ENCODE peak calls at places on chromosomes 1 and 21, in four cellular contexts. E, S, A and B are unnamed samples.

GRCh38 chr1:227952374-227953021 is 4.8 kb upstream of the WNT9A start:
- DNase-seq in E (no peak), S (no peak), A (peak), B (no peak)

GRCh38 chr1:110433803-110434202 is 17.1 kb upstream of the PROK1 start:
- DNase-seq in E (peak), S (no peak), A (no peak), B (peak)

GRCh38 chr1:180680558-180681144 is 48.8 kb downstream of the XPR1 start:
- DNase-seq in E (no peak), S (no peak), A (no peak), B (no peak)

GRCh38 chr21:45551816-45552695 is 9.8 kb upstream of the SLC19A1 start:
- DNase-seq in E (no peak), S (no peak), A (peak), B (no peak)

GRCh38 chr1:64031191-64031590 is 172.2 kb upstream of the UBE2U start:
- DNase-seq in E (no peak), S (no peak), A (no peak), B (no peak)

GRCh38 chr1:211788626-211789025 is 41.9 kb downstream of the LPGAT1 start:
- DNase-seq in E (no peak), S (no peak), A (no peak), B (no peak)

GRCh38 chr1:112841825-112842224 is 114.2 kb downstream of the SLC16A1 start:
- DNase-seq in E (no peak), S (peak), A (no peak), B (no peak)

GRCh38 chr1:154539486-154540483 is 18.7 kb downstream of the UBE2Q1 start:
- DNase-seq in E (no peak), S (no peak), A (no peak), B (peak)

GRCh38 chr1:54547601-54548388 is at the start of gene ACOT11:
- DNase-seq in E (no peak), S (no peak), A (peak), B (no peak)

GRCh38 chr1:78223417-78224215 is 177.8 kb downstream of the GIPC2 start:
- DNase-seq in E (no peak), S (no peak), A (no peak), B (no peak)

GRCh38 chr1:99707535-99708142 is 58.8 kb downstream of the FRRS1 start:
- DNase-seq in E (peak), S (peak), A (peak), B (peak)
- TF ChIP-seq JUND in E (no peak), S (no peak), A (no peak), B (no peak)

GRCh38 chr1:2213576-2214505 is 14.3 kb upstream of the SKI start:
- DNase-seq in E (no peak), S (no peak), A (no peak), B (no peak)

GRCh38 chr1:2212167-2212541 is 16.0 kb upstream of the SKI start:
- DNase-seq in E (no peak), S (no peak), A (no peak), B (no peak)

GRCh38 chr1:2210786-2211185 is 16.2 kb upstream of the FAAP20 start:
- DNase-seq in E (no peak), S (no peak), A (no peak), B (no peak)

GRCh38 chr1:2214541-2215241 is 13.4 kb upstream of the SKI start:
- DNase-seq in E (no peak), S (no peak), A (peak), B (no peak)

GRCh38 chr1:2212542-2213491 is 15.3 kb upstream of the SKI start:
- DNase-seq in E (peak), S (no peak), A (peak), B (peak)
- TF ChIP-seq JUND in E (no peak), S (no peak), A (no peak), B (no peak)

GRCh38 chr21:46639489-46640386 is 4.3 kb downstream of the PRMT2 start:
- DNase-seq in E (no peak), S (no peak), A (peak), B (peak)

GRCh38 chr21:46645840-46646239 is 10.4 kb downstream of the PRMT2 start:
- DNase-seq in E (no peak), S (no peak), A (no peak), B (no peak)

GRCh38 chr21:46637952-46638746 is 2.7 kb downstream of the PRMT2 start:
- DNase-seq in E (no peak), S (peak), A (no peak), B (no peak)

GRCh38 chr21:46643379-46644177 is 8.1 kb downstream of the PRMT2 start:
- DNase-seq in E (no peak), S (no peak), A (no peak), B (no peak)

DNA sequence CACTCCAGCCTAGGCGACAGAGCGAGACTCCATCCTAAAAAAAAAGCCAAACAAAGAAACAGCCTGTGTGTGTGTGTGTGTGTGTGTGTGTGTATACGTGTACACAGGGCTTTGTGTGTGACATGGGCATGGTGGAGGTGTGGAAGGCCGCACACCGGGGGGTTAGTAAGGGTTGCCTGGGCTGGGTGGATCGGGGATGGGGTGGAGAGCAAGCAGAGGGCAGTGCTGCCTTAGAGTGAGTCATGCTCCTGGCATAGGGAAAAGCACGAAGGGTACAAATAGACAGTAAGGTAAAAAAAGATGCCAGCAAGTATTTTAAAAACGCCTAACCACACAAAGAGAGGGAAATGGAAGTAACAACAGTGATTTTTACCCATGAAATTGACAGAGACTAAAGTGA is 6.2 kb downstream of the PRMT2 start:
- DNase-seq in E (no peak), S (no peak), A (no peak), B (no peak)
- TF ChIP-seq JUND in E (no peak), S (no peak), A (no peak), B (no peak)

DNA sequence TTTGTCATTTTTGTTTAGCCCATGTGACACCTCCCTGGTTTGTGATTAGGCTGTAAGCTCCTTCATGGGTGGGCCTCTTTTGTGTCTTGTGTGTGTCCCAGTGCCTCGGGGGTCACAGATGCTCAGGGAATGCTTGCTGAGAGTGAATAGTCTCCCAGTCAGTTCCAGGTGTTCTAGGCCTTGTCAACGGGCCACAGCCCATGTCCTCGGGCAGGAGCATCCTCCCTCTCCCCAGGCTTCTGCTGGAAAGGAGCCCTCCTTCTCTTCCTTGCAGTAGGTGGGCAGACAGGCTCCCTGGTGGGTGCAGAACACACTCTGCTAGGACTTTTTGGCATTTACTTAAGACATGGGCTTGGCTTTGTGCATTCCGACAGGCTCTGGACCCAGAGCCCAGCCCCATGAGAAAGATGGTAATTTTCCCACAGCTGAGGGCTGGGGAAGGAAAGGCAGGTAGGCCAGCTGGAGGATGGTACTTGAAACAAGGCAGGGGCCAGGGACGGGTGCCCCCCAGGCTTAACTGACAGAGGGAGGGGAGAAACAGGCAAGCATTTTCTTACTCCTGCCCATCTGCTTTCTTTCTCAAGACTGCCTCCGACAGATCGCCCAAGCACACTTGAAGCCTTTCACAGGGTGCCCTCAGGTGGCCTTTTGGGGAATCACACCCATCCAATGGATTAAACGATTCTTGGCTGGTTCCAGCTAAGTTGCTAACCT is 7.1 kb upstream of the CPLANE2 start:
- DNase-seq in E (peak), S (peak), A (peak), B (peak)
- TF ChIP-seq JUND in E (no peak), S (no peak), A (no peak), B (no peak)

GRCh38 chr1:204889681-204890373 is 19.2 kb downstream of the NFASC start:
- DNase-seq in E (no peak), S (no peak), A (peak), B (no peak)
- TF ChIP-seq JUND in E (no peak), S (no peak), A (no peak), B (no peak)